ENCODE peak calls at places on chromosomes 5 and 9, in six cellular contexts. B, S, E, U, O and R are unnamed samples. For H3K4me1, the result is how much of the 10 kb centered on the place peaks cover.

GRCh38 chr9:131776473-131776872 is 36.6 kb upstream of the RAPGEF1 start:
- DNase-seq in B (no peak), S (no peak), E (peak), U (no peak), O (no peak), R (peak)

GRCh38 chr9:92648447-92649406 is 21.2 kb downstream of the IPPK start:
- DNase-seq in B (peak), S (no peak), E (no peak), U (no peak), O (no peak), R (no peak)

GRCh38 chr5:150640311-150641005 is at the start of gene SYNPO:
- DNase-seq in B (no peak), S (peak), E (no peak), U (no peak), O (peak), R (peak)

GRCh38 chr5:35761541-35761940 is 95.2 kb upstream of the IL7R start:
- DNase-seq in B (no peak), S (no peak), E (no peak), U (peak), O (no peak), R (no peak)

GRCh38 chr9:38205279-38205678 is 136.3 kb upstream of the SHB start:
- DNase-seq in B (no peak), S (no peak), E (no peak), U (no peak), O (no peak), R (no peak)

GRCh38 chr9:129351642-129352151 is 173.6 kb upstream of the IER5L start:
- DNase-seq in B (peak), S (peak), E (no peak), U (no peak), O (no peak), R (no peak)

GRCh38 chr5:157312492-157312891 is 46.6 kb downstream of the CYFIP2 start:
- DNase-seq in B (no peak), S (peak), E (peak), U (peak), O (peak), R (peak)

GRCh38 chr5:98510111-98510510 is 263.4 kb upstream of the RGMB start:
- DNase-seq in B (no peak), S (no peak), E (no peak), U (no peak), O (no peak), R (no peak)

GRCh38 chr5:78907255-78907886 is 77.7 kb downstream of the ARSB start:
- DNase-seq in B (no peak), S (peak), E (no peak), U (no peak), O (no peak), R (no peak)

GRCh38 chr9:128786681-128787582 is at the start of gene TBC1D13:
- DNase-seq in B (peak), S (peak), E (peak), U (peak), O (peak), R (peak)

GRCh38 chr5:141182248-141182647 is at the start of gene PCDHB16:
- DNase-seq in B (no peak), S (no peak), E (no peak), U (no peak), O (no peak), R (no peak)

GRCh38 chr5:135398160-135398854 is 724 bp downstream of the MACROH2A1 start:
- DNase-seq in B (peak), S (no peak), E (peak), U (peak), O (no peak), R (peak)

GRCh38 chr9:13459071-13459470 is 179.6 kb upstream of the MPDZ start:
- DNase-seq in B (no peak), S (no peak), E (no peak), U (no peak), O (no peak), R (no peak)

GRCh38 chr5:149125386-149125891 is 15.9 kb upstream of the ABLIM3 start:
- DNase-seq in B (no peak), S (no peak), E (no peak), U (no peak), O (no peak), R (peak)

GRCh38 chr5:6760003-6760402 is 46.8 kb downstream of the TENT4A start:
- DNase-seq in B (no peak), S (no peak), E (no peak), U (no peak), O (no peak), R (no peak)

GRCh38 chr5:56291058-56291404 is 57.9 kb upstream of the ANKRD55 start:
- DNase-seq in B (no peak), S (no peak), E (no peak), U (no peak), O (no peak), R (no peak)

GRCh38 chr5:138051441-138052296 is 18.8 kb upstream of the FAM13B start:
- DNase-seq in B (no peak), S (no peak), E (no peak), U (no peak), O (no peak), R (no peak)

GRCh38 chr5:61307611-61308010 is 24.4 kb upstream of the ZSWIM6 start:
- DNase-seq in B (no peak), S (no peak), E (no peak), U (no peak), O (no peak), R (no peak)

DNA sequence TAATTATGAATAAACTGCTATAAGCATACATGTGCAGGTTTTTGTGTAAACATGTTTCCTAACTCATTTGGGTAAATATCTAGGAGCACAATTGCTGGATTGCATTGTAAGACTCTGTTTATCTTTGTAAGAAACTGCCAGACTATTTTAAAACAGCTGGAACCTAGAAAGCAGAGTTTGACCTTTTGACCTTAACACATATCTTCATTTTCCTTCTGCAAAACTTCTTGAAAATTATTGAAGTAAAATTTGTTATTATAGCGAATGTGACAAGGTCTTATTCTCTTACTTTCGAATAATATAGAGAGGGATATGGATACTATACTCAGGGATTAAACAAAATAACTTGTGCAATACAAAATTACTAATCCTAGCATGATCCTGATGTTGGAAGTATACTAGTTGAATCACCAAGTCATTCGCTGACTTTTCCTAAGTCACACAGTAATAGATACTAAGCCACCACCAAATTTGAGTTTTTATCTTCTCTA is 3.2 kb upstream of the ANXA1 start:
- DNase-seq in B (no peak), S (no peak), E (no peak), U (no peak), O (no peak), R (no peak)
- H3K4me1 ChIP-seq in B (half or more), S (under half), E (half or more), U (under half), O (under half), R (under half)

GRCh38 chr9:101352892-101353462 is 31.8 kb downstream of the BAAT start:
- DNase-seq in B (no peak), S (no peak), E (no peak), U (no peak), O (no peak), R (no peak)
- H3K4me1 ChIP-seq in B (under half), S (under half), E (under half), U (under half), O (under half), R (under half)

GRCh38 chr9:121169094-121169601 is 32.5 kb downstream of the RAB14 start:
- DNase-seq in B (no peak), S (no peak), E (no peak), U (peak), O (no peak), R (no peak)
- H3K4me1 ChIP-seq in B (under half), S (under half), E (under half), U (under half), O (under half), R (under half)

GRCh38 chr5:520850-521226 is 3.4 kb downstream of the SLC9A3 start:
- DNase-seq in B (peak), S (no peak), E (no peak), U (no peak), O (no peak), R (no peak)
- H3K4me1 ChIP-seq in B (under half), S (under half), E (under half), U (under half), O (under half), R (under half)

GRCh38 chr9:109100543-109101201 is 19.1 kb downstream of the TMEM245 start:
- DNase-seq in B (no peak), S (no peak), E (no peak), U (no peak), O (no peak), R (no peak)

GRCh38 chr9:109098221-109098959 is 21.4 kb downstream of the TMEM245 start:
- DNase-seq in B (no peak), S (no peak), E (no peak), U (no peak), O (no peak), R (no peak)

GRCh38 chr9:109098960-109099308 is 20.8 kb downstream of the TMEM245 start:
- DNase-seq in B (no peak), S (no peak), E (no peak), U (no peak), O (no peak), R (no peak)

GRCh38 chr9:109101810-109102209 is 17.9 kb downstream of the TMEM245 start:
- DNase-seq in B (no peak), S (no peak), E (peak), U (peak), O (no peak), R (no peak)

DNA sequence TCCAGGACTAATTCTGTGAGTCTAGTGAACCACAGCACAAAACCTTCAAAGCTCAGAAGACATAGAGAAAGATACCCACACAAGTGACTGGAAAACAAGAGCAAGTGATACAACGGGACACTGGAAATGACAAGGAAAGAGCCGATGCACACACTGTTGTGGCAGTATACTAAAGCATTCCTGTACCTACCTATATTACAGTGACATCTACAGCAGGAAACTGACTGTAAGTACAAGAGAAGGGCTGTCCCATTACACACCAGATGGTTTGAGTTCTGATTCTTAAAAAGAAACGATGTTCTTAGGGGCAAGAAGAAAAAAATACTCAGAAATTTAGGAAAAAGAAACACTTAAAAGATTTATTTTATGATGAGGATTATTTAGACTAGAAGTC is 18.5 kb downstream of the TMEM245 start:
- DNase-seq in B (no peak), S (no peak), E (no peak), U (no peak), O (no peak), R (no peak)
- H3K4me1 ChIP-seq in B (under half), S (under half), E (under half), U (under half), O (under half), R (half or more)

GRCh38 chr9:136794281-136795026 is 1.7 kb upstream of the CCDC183 start:
- DNase-seq in B (peak), S (peak), E (no peak), U (no peak), O (no peak), R (no peak)
- H3K4me1 ChIP-seq in B (half or more), S (under half), E (under half), U (under half), O (under half), R (half or more)

GRCh38 chr9:124215551-124215910 is 42.2 kb upstream of the NEK6 start:
- DNase-seq in B (no peak), S (peak), E (no peak), U (no peak), O (no peak), R (no peak)
- H3K4me1 ChIP-seq in B (half or more), S (under half), E (under half), U (half or more), O (under half), R (under half)